ENCODE peak calls at places on chromosome 16, in four cellular contexts. D is colonic mucosa, C is keratinocyte, S is fibroblast of lung. R is an unnamed sample.

GRCh38 chr16:13702614-13703013 is 217.3 kb upstream of the ERCC4 start:
- DNase-seq in D (no peak), C (no peak), S (no peak), R (no peak)

GRCh38 chr16:24998201-24998600 is 17.0 kb downstream of the ARHGAP17 start:
- DNase-seq in D (no peak), C (no peak), S (no peak), R (no peak)

GRCh38 chr16:48501516-48502377 is 108.2 kb downstream of the N4BP1 start:
- DNase-seq in D (no peak), C (no peak), S (no peak), R (no peak)

GRCh38 chr16:3183445-3184139 is 4.4 kb upstream of the OR1F1 start:
- DNase-seq in D (no peak), C (no peak), S (no peak), R (no peak)

GRCh38 chr16:49868164-49868668 is 12.3 kb upstream of the ZNF423 start:
- DNase-seq in D (no peak), C (no peak), S (no peak), R (no peak)

GRCh38 chr16:55261301-55261700 is 62.7 kb upstream of the IRX6 start:
- DNase-seq in D (no peak), C (no peak), S (no peak), R (no peak)

GRCh38 chr16:3021449-3022207 is 1.5 kb downstream of the TNFRSF12A start:
- DNase-seq in D (peak; percentile 90), C (no peak), S (peak; percentile 88), R (no peak)

GRCh38 chr16:49281843-49282642 is 405 bp upstream of the CBLN1 start:
- DNase-seq in D (peak; percentile 90), C (no peak), S (peak; percentile 23), R (no peak)

GRCh38 chr16:82882249-82882648 is 255.5 kb downstream of the CDH13 start:
- DNase-seq in D (no peak), C (no peak), S (no peak), R (no peak)

GRCh38 chr16:31108794-31109558 is 790 bp downstream of the BCKDK start:
- DNase-seq in D (no peak), C (no peak), S (no peak), R (no peak)

GRCh38 chr16:53809088-53809951 is 105.4 kb downstream of the FTO start:
- DNase-seq in D (no peak), C (no peak), S (peak; percentile 88), R (peak; percentile 37)

GRCh38 chr16:86383488-86384262 is 126.7 kb upstream of the FOXF1 start:
- DNase-seq in D (no peak), C (no peak), S (peak; percentile 94), R (no peak)

GRCh38 chr16:17568239-17568638 is 97.5 kb upstream of the XYLT1 start:
- DNase-seq in D (no peak), C (no peak), S (no peak), R (no peak)

GRCh38 chr16:64346080-64346479 is 775.8 kb downstream of the CDH11 start:
- DNase-seq in D (no peak), C (no peak), S (no peak), R (no peak)

DNA sequence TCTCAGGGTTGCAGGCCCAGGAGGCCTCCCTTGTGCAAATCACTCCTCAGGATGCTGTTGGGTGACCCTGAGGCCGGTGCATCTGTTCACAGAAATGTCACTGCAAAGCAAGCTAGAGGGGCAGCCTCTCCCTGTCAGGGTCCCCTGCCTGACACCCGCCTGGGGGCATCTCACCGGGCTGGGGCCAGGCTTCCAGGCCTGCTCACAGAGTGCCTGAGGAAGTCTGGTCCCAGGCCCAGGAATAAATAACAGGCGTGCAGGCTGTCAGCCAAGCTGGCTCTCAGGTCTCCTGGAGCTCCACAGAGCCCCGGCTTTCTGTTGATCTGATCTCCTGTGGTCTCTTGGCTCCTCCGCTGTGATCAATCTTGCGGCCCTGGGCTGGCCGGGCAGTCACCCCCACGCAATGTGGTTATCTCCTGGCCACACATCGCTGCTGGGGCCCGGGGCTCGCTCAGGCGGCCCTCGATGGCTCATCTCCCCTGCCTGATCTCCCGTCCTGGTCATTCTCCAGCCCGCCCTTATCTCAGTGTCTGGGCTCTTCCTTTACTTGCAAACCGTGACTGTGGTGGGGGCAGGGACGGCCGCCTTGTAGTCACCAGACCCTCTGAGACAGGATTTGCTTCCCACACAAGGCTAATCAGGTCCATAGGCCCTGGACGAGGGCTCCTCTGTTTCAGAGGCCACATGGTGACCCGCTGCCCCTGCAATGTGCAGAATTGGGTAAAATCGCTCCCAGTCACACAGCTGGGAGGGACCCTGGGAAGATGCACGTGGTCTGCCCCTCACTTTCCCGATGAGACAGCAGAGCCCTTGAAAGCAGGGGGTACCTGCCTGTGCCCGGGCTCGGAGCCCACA is 231.2 kb upstream of the GSE1 start:
- DNase-seq in D (no peak), C (no peak), S (no peak), R (no peak)
- H3K9ac ChIP-seq in D (no peak overlapping the region), C (no peak overlapping the region), S (no peak overlapping the region), R (no peak overlapping the region)

GRCh38 chr16:4934591-4934990 is 2.4 kb downstream of the PPL start:
- DNase-seq in D (no peak), C (no peak), S (no peak), R (no peak)
- H3K9ac ChIP-seq in D (no peak overlapping the region), C (no peak overlapping the region), S (no peak overlapping the region), R (no peak overlapping the region)

GRCh38 chr16:12613992-12614661 is 189.6 kb downstream of the CPPED1 start:
- DNase-seq in D (no peak), C (no peak), S (no peak), R (no peak)
- H3K9ac ChIP-seq in D (no peak overlapping the region), C (no peak overlapping the region), S (no peak overlapping the region), R (no peak overlapping the region)

DNA sequence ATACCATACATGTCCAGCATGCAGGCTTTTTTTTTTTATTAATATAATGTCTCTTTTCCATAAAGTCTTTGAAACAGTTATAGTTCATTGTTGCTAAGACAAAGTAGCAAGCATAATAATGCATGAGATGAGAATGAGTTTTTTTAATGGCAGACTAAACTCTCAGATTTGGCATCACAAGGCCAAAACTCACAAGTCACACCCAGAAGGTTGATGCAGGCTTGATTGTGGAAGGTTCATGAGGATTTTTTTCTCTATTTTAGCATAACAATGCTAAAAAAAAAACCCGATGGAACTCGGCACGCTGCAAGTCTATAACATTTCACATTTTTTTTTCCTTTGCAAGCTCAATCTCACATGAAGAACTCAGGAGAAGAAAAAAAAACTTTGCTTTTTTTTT is 2.8 kb downstream of the MAF start:
- DNase-seq in D (no peak), C (no peak), S (no peak), R (no peak)
- H3K9ac ChIP-seq in D (no peak overlapping the region), C (no peak overlapping the region), S (no peak overlapping the region), R (no peak overlapping the region)

GRCh38 chr16:6797223-6797622 is 535.4 kb upstream of the RBFOX1 start:
- DNase-seq in D (no peak), C (no peak), S (no peak), R (no peak)
- H3K9ac ChIP-seq in D (no peak overlapping the region), C (no peak overlapping the region), S (no peak overlapping the region), R (no peak overlapping the region)

GRCh38 chr16:70653809-70654771 is 7.7 kb downstream of the IL34 start:
- DNase-seq in D (peak; percentile 91), C (peak; percentile 36), S (peak; percentile 87), R (peak; percentile 22)
- H3K9ac ChIP-seq in D (peak overlapping the region; percentile 49), C (peak overlapping the region; percentile 61), S (no peak overlapping the region), R (no peak overlapping the region)

DNA sequence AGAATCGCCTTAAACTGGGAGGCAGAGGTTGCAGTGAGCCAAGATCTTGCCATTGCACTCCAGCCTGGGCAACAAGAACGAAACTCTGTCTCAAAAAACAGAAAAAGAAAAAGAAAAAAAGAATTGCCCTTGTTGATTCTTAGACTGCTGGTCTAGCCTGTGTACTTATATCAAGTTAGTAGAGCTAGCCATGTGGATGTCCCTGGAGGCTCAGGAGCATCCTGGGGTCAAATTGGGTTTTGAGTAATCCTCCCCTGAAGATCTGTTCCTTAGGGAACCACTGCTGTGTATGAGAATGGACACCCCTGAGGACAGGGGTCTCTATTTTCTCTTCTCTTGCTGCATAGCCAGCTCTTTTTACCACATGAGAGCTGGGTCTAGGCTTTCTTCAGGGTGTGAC is 21.5 kb downstream of the SLC7A6OS start:
- DNase-seq in D (no peak), C (no peak), S (no peak), R (no peak)
- H3K9ac ChIP-seq in D (no peak overlapping the region), C (no peak overlapping the region), S (no peak overlapping the region), R (no peak overlapping the region)

GRCh38 chr16:10753670-10754069 is 10.0 kb downstream of the NUBP1 start:
- DNase-seq in D (no peak), C (no peak), S (no peak), R (no peak)

GRCh38 chr16:10756574-10756973 is 12.9 kb downstream of the NUBP1 start:
- DNase-seq in D (no peak), C (no peak), S (no peak), R (no peak)

GRCh38 chr16:10751291-10751697 is 7.7 kb downstream of the NUBP1 start:
- DNase-seq in D (no peak), C (no peak), S (no peak), R (no peak)

GRCh38 chr16:10752843-10753523 is 9.3 kb downstream of the NUBP1 start:
- DNase-seq in D (peak; percentile 46), C (no peak), S (no peak), R (no peak)

GRCh38 chr16:10754941-10755340 is 11.3 kb downstream of the NUBP1 start:
- DNase-seq in D (no peak), C (no peak), S (peak; percentile 43), R (no peak)
- H3K9ac ChIP-seq in D (no peak overlapping the region), C (no peak overlapping the region), S (no peak overlapping the region), R (no peak overlapping the region)

GRCh38 chr16:60674241-60674640 is 1362.0 kb downstream of the CDH8 start:
- DNase-seq in D (no peak), C (no peak), S (no peak), R (no peak)
- H3K9ac ChIP-seq in D (no peak overlapping the region), C (no peak overlapping the region), S (no peak overlapping the region), R (no peak overlapping the region)

GRCh38 chr16:89553733-89554132 is 6.7 kb upstream of the RPL13 start:
- DNase-seq in D (no peak), C (no peak), S (no peak), R (no peak)

GRCh38 chr16:89552329-89552728 is 8.2 kb upstream of the RPL13 start:
- DNase-seq in D (no peak), C (no peak), S (no peak), R (no peak)

GRCh38 chr16:89555265-89555664 is 5.2 kb upstream of the RPL13 start:
- DNase-seq in D (no peak), C (no peak), S (no peak), R (no peak)

GRCh38 chr16:89554343-89554742 is 6.1 kb upstream of the RPL13 start:
- DNase-seq in D (no peak), C (no peak), S (no peak), R (no peak)

GRCh38 chr16:89552913-89553312 is 7.6 kb upstream of the RPL13 start:
- DNase-seq in D (no peak), C (no peak), S (no peak), R (no peak)
- H3K9ac ChIP-seq in D (no peak overlapping the region), C (no peak overlapping the region), S (no peak overlapping the region), R (no peak overlapping the region)